ENCODE peak calls at places on chromosomes 6 and 20, in ten cellular contexts. E is activated naive CD4-positive, alpha-beta T cell treated with anti-CD3 and anti-CD28 coated beads, Interleukin-2, amount 10 ng/mL, durations not matched to agents 7 days and 5 days; W is neural crest cell; M is breast epithelium; B is endothelial cell; G is GOT3; V is fibroblast of lung; A is type B pancreatic cell; J is epithelial cell of proximal tubule; F is CD4-positive, alpha-beta T cell. C is an unnamed sample.

GRCh38 chr20:64232794-64233193 is 22.8 kb upstream of the PCMTD2 start:
- DNase-seq in E (no peak), W (no peak), M (no peak), B (no peak), G (no peak), V (no peak), A (no peak), J (no peak), F (no peak), C (peak)

GRCh38 chr6:108874470-108875160 is 26.4 kb downstream of the ARMC2 start:
- DNase-seq in E (peak), W (no peak), M (no peak), B (no peak), G (no peak), V (peak), A (no peak), J (no peak), F (no peak), C (no peak)

GRCh38 chr6:36314221-36315014 is 22.3 kb downstream of the BNIP5 start:
- DNase-seq in E (no peak), W (no peak), M (no peak), B (no peak), G (no peak), V (peak), A (no peak), J (no peak), F (no peak), C (no peak)

GRCh38 chr6:107330190-107330589 is 129.2 kb downstream of the PDSS2 start:
- DNase-seq in E (peak), W (no peak), M (no peak), B (no peak), G (no peak), V (no peak), A (no peak), J (no peak), F (no peak), C (peak)

GRCh38 chr6:74939309-74939708 is 266.5 kb downstream of the COL12A1 start:
- DNase-seq in E (no peak), W (no peak), M (no peak), B (no peak), G (no peak), V (no peak), A (no peak), J (no peak), F (no peak), C (no peak)

GRCh38 chr20:24027229-24027628 is 38.6 kb upstream of the GGTLC1 start:
- DNase-seq in E (peak), W (no peak), M (peak), B (no peak), G (no peak), V (no peak), A (no peak), J (no peak), F (peak), C (peak)

GRCh38 chr6:117233146-117233545 is 32.2 kb upstream of the VGLL2 start:
- DNase-seq in E (no peak), W (no peak), M (no peak), B (no peak), G (no peak), V (peak), A (no peak), J (no peak), F (no peak), C (no peak)

GRCh38 chr20:12575352-12576095 is 433.2 kb upstream of the SPTLC3 start:
- DNase-seq in E (no peak), W (no peak), M (no peak), B (no peak), G (no peak), V (no peak), A (no peak), J (no peak), F (no peak), C (no peak)

GRCh38 chr6:104953410-104953953 is 3.4 kb upstream of the LIN28B start:
- DNase-seq in E (no peak), W (peak), M (no peak), B (peak), G (no peak), V (no peak), A (no peak), J (no peak), F (no peak), C (no peak)

GRCh38 chr6:43743682-43744381 is 26.2 kb upstream of the VEGFA start:
- DNase-seq in E (no peak), W (no peak), M (no peak), B (no peak), G (no peak), V (no peak), A (no peak), J (no peak), F (no peak), C (no peak)

GRCh38 chr6:109579361-109579760 is 96.3 kb upstream of the ZBTB24 start:
- DNase-seq in E (no peak), W (no peak), M (no peak), B (no peak), G (no peak), V (no peak), A (no peak), J (no peak), F (no peak), C (no peak)

GRCh38 chr20:19392344-19393140 is 180.1 kb downstream of the SLC24A3 start:
- DNase-seq in E (no peak), W (no peak), M (no peak), B (no peak), G (no peak), V (no peak), A (no peak), J (no peak), F (no peak), C (no peak)

GRCh38 chr6:21984135-21984534 is 312.7 kb downstream of the PRL start:
- DNase-seq in E (no peak), W (no peak), M (no peak), B (no peak), G (no peak), V (no peak), A (no peak), J (no peak), F (no peak), C (no peak)

GRCh38 chr6:155635416-155635815 is 179.8 kb upstream of the NOX3 start:
- DNase-seq in E (no peak), W (no peak), M (no peak), B (no peak), G (no peak), V (no peak), A (no peak), J (no peak), F (no peak), C (no peak)

GRCh38 chr20:20223981-20224380 is 143.9 kb upstream of the INSM1 start:
- DNase-seq in E (no peak), W (no peak), M (no peak), B (no peak), G (no peak), V (no peak), A (no peak), J (no peak), F (no peak), C (no peak)

GRCh38 chr20:50959543-50960126 is 1.0 kb downstream of the MOCS3 start:
- DNase-seq in E (no peak), W (no peak), M (no peak), B (no peak), G (no peak), V (no peak), A (no peak), J (no peak), F (no peak), C (no peak)

GRCh38 chr6:369559-370431 is 21.8 kb upstream of the IRF4 start:
- DNase-seq in E (no peak), W (no peak), M (no peak), B (no peak), G (no peak), V (no peak), A (no peak), J (no peak), F (no peak), C (no peak)

GRCh38 chr6:28653876-28654275 is 128.2 kb downstream of the GPX5 start:
- DNase-seq in E (no peak), W (no peak), M (no peak), B (no peak), G (no peak), V (no peak), A (no peak), J (no peak), F (no peak), C (no peak)

GRCh38 chr6:34157851-34158250 is 12.0 kb upstream of the GRM4 start:
- DNase-seq in E (no peak), W (no peak), M (no peak), B (no peak), G (no peak), V (no peak), A (no peak), J (no peak), F (no peak), C (no peak)

GRCh38 chr6:26284537-26285142 is 80.4 kb upstream of the BTN3A2 start:
- DNase-seq in E (peak), W (peak), M (peak), B (peak), G (no peak), V (peak), A (no peak), J (no peak), F (peak), C (peak)

GRCh38 chr6:138000955-138001354 is 106.3 kb downstream of the PERP start:
- DNase-seq in E (no peak), W (no peak), M (no peak), B (no peak), G (no peak), V (no peak), A (no peak), J (no peak), F (no peak), C (no peak)

GRCh38 chr20:5372371-5372770 is 55.6 kb upstream of the PROKR2 start:
- DNase-seq in E (no peak), W (no peak), M (no peak), B (no peak), G (no peak), V (no peak), A (no peak), J (no peak), F (no peak), C (no peak)

GRCh38 chr6:166624275-166624674 is 2.8 kb downstream of the RPS6KA2 start:
- DNase-seq in E (no peak), W (no peak), M (no peak), B (no peak), G (no peak), V (peak), A (no peak), J (no peak), F (no peak), C (no peak)

GRCh38 chr6:15287670-15288069 is 41.8 kb downstream of the JARID2 start:
- DNase-seq in E (no peak), W (no peak), M (no peak), B (no peak), G (no peak), V (no peak), A (no peak), J (no peak), F (no peak), C (no peak)

GRCh38 chr6:44030812-44031454 is 96.3 kb downstream of the MRPL14 start:
- DNase-seq in E (no peak), W (no peak), M (no peak), B (no peak), G (no peak), V (no peak), A (no peak), J (no peak), F (no peak), C (no peak)

GRCh38 chr6:30061766-30062458 is 847 bp downstream of the POLR1H start:
- DNase-seq in E (peak), W (no peak), M (peak), B (no peak), G (no peak), V (peak), A (no peak), J (no peak), F (no peak), C (peak)

GRCh38 chr6:42163941-42164340 is 9.2 kb upstream of the GUCA1A start:
- DNase-seq in E (no peak), W (no peak), M (no peak), B (no peak), G (no peak), V (peak), A (no peak), J (no peak), F (no peak), C (no peak)

GRCh38 chr6:89475634-89476033 is 42.7 kb downstream of the ANKRD6 start:
- DNase-seq in E (peak), W (no peak), M (no peak), B (no peak), G (no peak), V (peak), A (no peak), J (no peak), F (no peak), C (peak)

GRCh38 chr6:42049116-42049809 is 1.1 kb upstream of the TAF8 start:
- DNase-seq in E (peak), W (no peak), M (peak), B (no peak), G (no peak), V (no peak), A (no peak), J (no peak), F (no peak), C (no peak)

GRCh38 chr6:99613398-99613704 is 6.7 kb downstream of the PRDM13 start:
- DNase-seq in E (peak), W (peak), M (no peak), B (peak), G (no peak), V (peak), A (no peak), J (no peak), F (peak), C (no peak)

GRCh38 chr20:1824177-1824576 is 71.0 kb upstream of the SIRPA start:
- DNase-seq in E (no peak), W (no peak), M (no peak), B (no peak), G (no peak), V (no peak), A (no peak), J (no peak), F (no peak), C (no peak)

GRCh38 chr20:6416371-6416770 is 293.5 kb upstream of the FERMT1 start:
- DNase-seq in E (no peak), W (no peak), M (no peak), B (no peak), G (no peak), V (no peak), A (no peak), J (no peak), F (no peak), C (no peak)

GRCh38 chr6:4637691-4638433 is 138.3 kb upstream of the CDYL start:
- DNase-seq in E (no peak), W (no peak), M (no peak), B (no peak), G (no peak), V (peak), A (no peak), J (peak), F (no peak), C (no peak)